ENCODE peak calls at places on chromosomes 3 and 15, in five cellular contexts. One of them, this sample, is unnamed.

GRCh38 chr3:150765949-150766720 is 3.2 kb upstream of the SIAH2 start:
- DNase-seq in kidney glomerular epithelial cell: peak; percentile 11
- DNase-seq in T-helper 9 cell: no peak
- DNase-seq in activated B cell treated with CpG ODN at 0.5 μM for 24 hours: no peak
- DNase-seq in COR-L47: no peak
- DNase-seq in this sample: no peak

GRCh38 chr3:4508048-4508981 is 15.2 kb downstream of the ITPR1 start:
- DNase-seq in kidney glomerular epithelial cell: no peak
- DNase-seq in T-helper 9 cell: no peak
- DNase-seq in activated B cell treated with CpG ODN at 0.5 μM for 24 hours: no peak
- DNase-seq in COR-L47: no peak
- DNase-seq in this sample: no peak

GRCh38 chr15:51907136-51907862 is 64.3 kb downstream of the LEO1 start:
- DNase-seq in kidney glomerular epithelial cell: no peak
- DNase-seq in T-helper 9 cell: no peak
- DNase-seq in activated B cell treated with CpG ODN at 0.5 μM for 24 hours: no peak
- DNase-seq in COR-L47: no peak
- DNase-seq in this sample: no peak

GRCh38 chr3:71045917-71046282 is 537.6 kb downstream of the FOXP1 start:
- DNase-seq in kidney glomerular epithelial cell: no peak
- DNase-seq in T-helper 9 cell: no peak
- DNase-seq in activated B cell treated with CpG ODN at 0.5 μM for 24 hours: no peak
- DNase-seq in COR-L47: no peak
- DNase-seq in this sample: no peak

GRCh38 chr15:81299630-81300273 is 24.2 kb downstream of the STARD5 start:
- DNase-seq in kidney glomerular epithelial cell: no peak
- DNase-seq in T-helper 9 cell: no peak
- DNase-seq in activated B cell treated with CpG ODN at 0.5 μM for 24 hours: no peak
- DNase-seq in COR-L47: no peak
- DNase-seq in this sample: no peak

GRCh38 chr3:70067860-70068479 is 68.4 kb downstream of the SAMMSON start:
- DNase-seq in kidney glomerular epithelial cell: peak; percentile 19
- DNase-seq in T-helper 9 cell: no peak
- DNase-seq in activated B cell treated with CpG ODN at 0.5 μM for 24 hours: no peak
- DNase-seq in COR-L47: no peak
- DNase-seq in this sample: no peak

GRCh38 chr3:55487376-55488241 is 503 bp upstream of the WNT5A start:
- DNase-seq in kidney glomerular epithelial cell: peak; percentile 42
- DNase-seq in T-helper 9 cell: no peak
- DNase-seq in activated B cell treated with CpG ODN at 0.5 μM for 24 hours: no peak
- DNase-seq in COR-L47: no peak
- DNase-seq in this sample: no peak

GRCh38 chr3:190227064-190227463 is 95.2 kb downstream of the CLDN1 start:
- DNase-seq in kidney glomerular epithelial cell: no peak
- DNase-seq in T-helper 9 cell: no peak
- DNase-seq in activated B cell treated with CpG ODN at 0.5 μM for 24 hours: no peak
- DNase-seq in COR-L47: no peak
- DNase-seq in this sample: no peak

GRCh38 chr15:31843426-31844055 is 186.8 kb upstream of the CHRNA7 start:
- DNase-seq in kidney glomerular epithelial cell: no peak
- DNase-seq in T-helper 9 cell: no peak
- DNase-seq in activated B cell treated with CpG ODN at 0.5 μM for 24 hours: no peak
- DNase-seq in COR-L47: peak; percentile 82
- DNase-seq in this sample: no peak

GRCh38 chr3:141455603-141456327 is 31.1 kb upstream of the RASA2 start:
- DNase-seq in kidney glomerular epithelial cell: no peak
- DNase-seq in T-helper 9 cell: no peak
- DNase-seq in activated B cell treated with CpG ODN at 0.5 μM for 24 hours: no peak
- DNase-seq in COR-L47: no peak
- DNase-seq in this sample: no peak

GRCh38 chr3:141489184-141489583 is 2.4 kb downstream of the RASA2 start:
- DNase-seq in kidney glomerular epithelial cell: no peak
- DNase-seq in T-helper 9 cell: no peak
- DNase-seq in activated B cell treated with CpG ODN at 0.5 μM for 24 hours: no peak
- DNase-seq in COR-L47: no peak
- DNase-seq in this sample: no peak

GRCh38 chr3:178971614-178972013 is 100.0 kb downstream of the ZMAT3 start:
- DNase-seq in kidney glomerular epithelial cell: no peak
- DNase-seq in T-helper 9 cell: no peak
- DNase-seq in activated B cell treated with CpG ODN at 0.5 μM for 24 hours: no peak
- DNase-seq in COR-L47: no peak
- DNase-seq in this sample: no peak

GRCh38 chr3:185322111-185322510 is 40.8 kb upstream of the MAP3K13 start:
- DNase-seq in kidney glomerular epithelial cell: no peak
- DNase-seq in T-helper 9 cell: no peak
- DNase-seq in activated B cell treated with CpG ODN at 0.5 μM for 24 hours: no peak
- DNase-seq in COR-L47: no peak
- DNase-seq in this sample: no peak

GRCh38 chr3:29922990-29923746 is 642.3 kb downstream of the RBMS3 start:
- DNase-seq in kidney glomerular epithelial cell: peak; percentile 71
- DNase-seq in T-helper 9 cell: no peak
- DNase-seq in activated B cell treated with CpG ODN at 0.5 μM for 24 hours: no peak
- DNase-seq in COR-L47: no peak
- DNase-seq in this sample: no peak

GRCh38 chr3:188106454-188106853 is 47.5 kb upstream of the LPP start:
- DNase-seq in kidney glomerular epithelial cell: no peak
- DNase-seq in T-helper 9 cell: no peak
- DNase-seq in activated B cell treated with CpG ODN at 0.5 μM for 24 hours: no peak
- DNase-seq in COR-L47: no peak
- DNase-seq in this sample: no peak

GRCh38 chr15:47293763-47294162 is 423.5 kb upstream of the SEMA6D start:
- DNase-seq in kidney glomerular epithelial cell: no peak
- DNase-seq in T-helper 9 cell: no peak
- DNase-seq in activated B cell treated with CpG ODN at 0.5 μM for 24 hours: no peak
- DNase-seq in COR-L47: no peak
- DNase-seq in this sample: no peak

GRCh38 chr15:99403597-99403996 is 152.3 kb downstream of the LRRC28 start:
- DNase-seq in kidney glomerular epithelial cell: no peak
- DNase-seq in T-helper 9 cell: no peak
- DNase-seq in activated B cell treated with CpG ODN at 0.5 μM for 24 hours: no peak
- DNase-seq in COR-L47: no peak
- DNase-seq in this sample: no peak

GRCh38 chr3:87333393-87333892 is 57.1 kb upstream of the POU1F1 start:
- DNase-seq in kidney glomerular epithelial cell: peak; percentile 85
- DNase-seq in T-helper 9 cell: no peak
- DNase-seq in activated B cell treated with CpG ODN at 0.5 μM for 24 hours: no peak
- DNase-seq in COR-L47: no peak
- DNase-seq in this sample: no peak